ENCODE peak calls at places on chromosomes 2 and 18, in four cellular contexts. B is stimulated activated naive B cell treated with anti-CD40 and anti-IgM and Interleukin-4, amounts not matched to agents 10 μg/mL and 1 μg/mL and 100 μg/mL, for 72 hours; K is OCI-M1; Y is GM23248. P is an unnamed sample.

GRCh38 chr2:151783133-151783520 is 45.1 kb downstream of the ARL5A start:
- DNase-seq in B (no peak), K (peak), Y (no peak), P (no peak)

GRCh38 chr2:163800889-163801498 is 65.2 kb upstream of the FIGN start:
- DNase-seq in B (no peak), K (peak), Y (peak), P (peak)

GRCh38 chr2:109715302-109715937 is 78.7 kb upstream of the RGPD5 start:
- DNase-seq in B (no peak), K (no peak), Y (peak), P (no peak)

GRCh38 chr2:169329669-169330554 is 32.4 kb downstream of the LRP2 start:
- DNase-seq in B (no peak), K (no peak), Y (no peak), P (no peak)

GRCh38 chr2:224958466-224958857 is 83.8 kb downstream of the DOCK10 start:
- DNase-seq in B (no peak), K (no peak), Y (peak), P (peak)

GRCh38 chr2:232842689-232843088 is 27.4 kb upstream of the SNORC start:
- DNase-seq in B (no peak), K (no peak), Y (no peak), P (no peak)

GRCh38 chr18:51153659-51154371 is 43.7 kb downstream of the MEX3C start:
- DNase-seq in B (peak), K (no peak), Y (no peak), P (no peak)

GRCh38 chr2:903223-903900 is 47.3 kb upstream of the SNTG2 start:
- DNase-seq in B (no peak), K (no peak), Y (no peak), P (no peak)

GRCh38 chr2:65064728-65065552 is 8.7 kb downstream of the CEP68 start:
- DNase-seq in B (peak), K (peak), Y (peak), P (peak)

GRCh38 chr2:43084699-43085091 is 141.7 kb downstream of the ZFP36L2 start:
- DNase-seq in B (no peak), K (no peak), Y (peak), P (no peak)

GRCh38 chr2:11542275-11542819 is 8.5 kb downstream of the GREB1 start:
- DNase-seq in B (no peak), K (no peak), Y (no peak), P (no peak)

GRCh38 chr2:40700211-40700954 is 248.5 kb upstream of the SLC8A1 start:
- DNase-seq in B (no peak), K (no peak), Y (no peak), P (no peak)

GRCh38 chr2:75431757-75432156 is 129.0 kb downstream of the EVA1A start:
- DNase-seq in B (no peak), K (no peak), Y (no peak), P (no peak)

P was measured in osteoblast.